ENCODE peak calls at places on chromosome 1, in six cellular contexts. J, T, D, X, V and H are unnamed samples.

GRCh38 chr1:20368866-20369545 is 78.3 kb downstream of the VWA5B1 start:
- DNase-seq in J (no peak), T (no peak), D (no peak), X (no peak), V (no peak), H (no peak)

GRCh38 chr1:223346311-223346710 is 17.7 kb downstream of the SUSD4 start:
- DNase-seq in J (no peak), T (no peak), D (no peak), X (no peak), V (no peak), H (no peak)

GRCh38 chr1:32361674-32362473 is 411 bp downstream of the FAM229A start:
- DNase-seq in J (peak; percentile 53), T (peak; percentile 72), D (peak; percentile 34), X (peak; percentile 64), V (no peak), H (peak; percentile 43)

GRCh38 chr1:183300828-183301227 is 114.8 kb downstream of the LAMC2 start:
- DNase-seq in J (no peak), T (no peak), D (no peak), X (no peak), V (no peak), H (no peak)

GRCh38 chr1:109483658-109484518 is at the start of gene ATXN7L2:
- DNase-seq in J (peak; percentile 83), T (peak; percentile 96), D (peak; percentile 86), X (peak; percentile 93), V (peak; percentile 69), H (peak; percentile 99)

GRCh38 chr1:182634306-182635072 is 30.3 kb upstream of the RGS16 start:
- DNase-seq in J (no peak), T (no peak), D (no peak), X (no peak), V (no peak), H (no peak)

GRCh38 chr1:199297174-199297573 is 658.3 kb downstream of the PTPRC start:
- DNase-seq in J (no peak), T (no peak), D (no peak), X (no peak), V (no peak), H (no peak)

GRCh38 chr1:151611288-151611790 is 511 bp upstream of the SNX27 start:
- DNase-seq in J (peak; percentile 58), T (no peak), D (peak; percentile 85), X (no peak), V (no peak), H (no peak)

GRCh38 chr1:234544094-234544579 is 65.2 kb upstream of the TARBP1 start:
- DNase-seq in J (peak; percentile 63), T (no peak), D (peak; percentile 99), X (peak; percentile 62), V (no peak), H (no peak)

GRCh38 chr1:50308883-50309282 is 114.4 kb downstream of the DMRTA2 start:
- DNase-seq in J (peak; percentile 49), T (peak; percentile 88), D (peak; percentile 17), X (no peak), V (no peak), H (peak; percentile 35)

GRCh38 chr1:234911787-234912186 is 216.8 kb downstream of the TOMM20 start:
- DNase-seq in J (no peak), T (peak; percentile 23), D (no peak), X (no peak), V (no peak), H (no peak)

GRCh38 chr1:223556414-223557124 is 108.9 kb downstream of the CAPN8 start:
- DNase-seq in J (peak; percentile 89), T (peak; percentile 79), D (peak; percentile 25), X (peak; percentile 32), V (peak; percentile 38), H (peak; percentile 49)

GRCh38 chr1:47184090-47184735 is 5.6 kb downstream of the PDZK1IP1 start:
- DNase-seq in J (no peak), T (peak; percentile 17), D (no peak), X (no peak), V (no peak), H (no peak)

GRCh38 chr1:223712184-223712855 is at the start of gene CAPN2:
- DNase-seq in J (peak; percentile 96), T (peak; percentile 84), D (peak; percentile 80), X (peak; percentile 91), V (no peak), H (peak; percentile 74)

GRCh38 chr1:230674581-230674980 is 32.3 kb downstream of the COG2 start:
- DNase-seq in J (no peak), T (no peak), D (no peak), X (no peak), V (no peak), H (no peak)

GRCh38 chr1:119358661-119359060 is 9.9 kb upstream of the HAO2 start:
- DNase-seq in J (no peak), T (no peak), D (peak; percentile 12), X (no peak), V (no peak), H (no peak)

GRCh38 chr1:212225416-212225815 is 59.8 kb upstream of the PPP2R5A start:
- DNase-seq in J (no peak), T (peak; percentile 30), D (no peak), X (no peak), V (no peak), H (no peak)

DNA sequence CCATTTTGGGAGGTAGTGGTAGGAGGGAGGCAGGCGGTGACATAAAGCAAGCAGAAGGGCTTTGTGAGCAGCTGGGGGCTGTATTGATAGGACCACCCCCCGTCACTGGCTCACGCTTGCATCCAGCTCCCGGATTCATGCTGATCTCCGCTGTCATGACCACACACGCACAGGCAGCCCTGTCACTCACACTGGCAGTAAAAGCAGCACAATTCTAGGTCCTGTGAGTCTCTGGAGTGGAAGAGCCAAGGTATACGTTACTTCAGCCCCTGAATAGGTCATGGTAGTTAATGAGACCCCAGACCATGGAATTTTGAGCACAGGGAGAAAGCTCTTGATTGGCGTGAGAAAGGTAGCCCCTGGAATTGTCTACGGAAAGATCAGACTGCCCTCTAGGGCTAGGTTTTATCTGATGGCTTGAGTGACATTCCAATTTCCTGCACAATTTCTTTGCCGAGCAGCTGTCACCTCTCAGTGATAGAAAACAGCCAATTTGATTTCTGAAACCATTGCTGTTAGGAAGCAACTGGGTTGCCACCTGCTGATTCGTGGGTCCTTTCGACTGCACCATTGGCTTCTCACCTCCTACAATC is 5.4 kb downstream of the OR2B11 start:
- DNase-seq in J (no peak), T (no peak), D (no peak), X (no peak), V (no peak), H (no peak)
- TF ChIP-seq CTCF in J (no peak), T (no peak), D (no peak), X (no peak), V (no peak), H (no peak)

GRCh38 chr1:40316595-40317393 is at the start of gene COL9A2:
- DNase-seq in J (peak; percentile 67), T (peak; percentile 55), D (no peak), X (peak; percentile 27), V (no peak), H (peak; percentile 73)

GRCh38 chr1:40314721-40315238 is 2.3 kb downstream of the COL9A2 start:
- DNase-seq in J (no peak), T (peak; percentile 45), D (no peak), X (no peak), V (no peak), H (no peak)

GRCh38 chr1:40313958-40314720 is 2.9 kb downstream of the COL9A2 start:
- DNase-seq in J (no peak), T (no peak), D (no peak), X (no peak), V (no peak), H (no peak)

GRCh38 chr1:40315795-40316594 is 1.1 kb downstream of the COL9A2 start:
- DNase-seq in J (no peak), T (peak; percentile 58), D (no peak), X (no peak), V (no peak), H (peak; percentile 35)

DNA sequence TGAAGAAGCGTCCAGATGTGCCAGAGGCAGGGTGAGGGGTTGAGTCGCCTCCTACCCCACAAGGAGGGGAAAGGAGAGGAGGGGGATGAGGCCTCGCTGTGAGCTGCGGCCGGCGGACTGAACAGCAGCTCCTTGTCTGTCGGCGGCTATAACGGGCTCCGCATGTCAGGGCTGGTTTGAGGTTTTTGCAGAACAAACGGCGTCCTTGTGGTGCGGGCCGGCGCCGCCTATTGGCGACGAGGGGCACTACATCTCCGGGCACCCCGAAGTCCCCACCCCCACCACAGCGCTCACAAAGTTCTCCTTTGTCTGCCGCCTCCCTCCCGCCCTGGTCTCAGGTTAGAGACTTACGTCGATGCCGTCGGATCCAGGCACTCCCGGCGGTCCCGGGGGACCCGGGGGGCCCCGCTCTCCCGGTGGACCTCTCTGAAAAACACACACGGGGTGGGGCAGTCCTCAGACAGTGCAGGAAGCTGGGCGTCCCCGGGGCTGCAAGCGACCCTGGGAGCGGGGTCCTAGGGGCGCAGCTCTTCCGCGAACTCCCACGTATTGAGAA is 1.8 kb downstream of the COL9A2 start:
- DNase-seq in J (peak; percentile 80), T (peak; percentile 90), D (peak; percentile 81), X (peak; percentile 72), V (peak; percentile 69), H (peak; percentile 88)
- TF ChIP-seq CTCF in J (peak; percentile 96), T (peak; percentile 71), D (peak; percentile 71), X (peak; percentile 76), V (peak; percentile 99), H (peak; percentile 90)

GRCh38 chr1:8815582-8816285 is 1.7 kb downstream of the RERE start:
- DNase-seq in J (no peak), T (no peak), D (no peak), X (no peak), V (no peak), H (no peak)

GRCh38 chr1:8816831-8817412 is 518 bp downstream of the RERE start:
- DNase-seq in J (peak; percentile 7), T (peak; percentile 54), D (no peak), X (peak; percentile 24), V (no peak), H (peak; percentile 33)

GRCh38 chr1:8816306-8816705 is 1.1 kb downstream of the RERE start:
- DNase-seq in J (no peak), T (no peak), D (peak; percentile 62), X (no peak), V (no peak), H (no peak)

GRCh38 chr1:8818325-8818775 is 910 bp upstream of the RERE start:
- DNase-seq in J (peak; percentile 55), T (no peak), D (peak; percentile 91), X (no peak), V (no peak), H (no peak)

GRCh38 chr1:8817413-8818324 is at the start of gene RERE:
- DNase-seq in J (peak; percentile 95), T (peak; percentile 93), D (peak; percentile 85), X (peak; percentile 94), V (peak; percentile 69), H (peak; percentile 100)
- TF ChIP-seq CTCF in J (no peak), T (no peak), D (no peak), X (no peak), V (no peak), H (no peak)

DNA sequence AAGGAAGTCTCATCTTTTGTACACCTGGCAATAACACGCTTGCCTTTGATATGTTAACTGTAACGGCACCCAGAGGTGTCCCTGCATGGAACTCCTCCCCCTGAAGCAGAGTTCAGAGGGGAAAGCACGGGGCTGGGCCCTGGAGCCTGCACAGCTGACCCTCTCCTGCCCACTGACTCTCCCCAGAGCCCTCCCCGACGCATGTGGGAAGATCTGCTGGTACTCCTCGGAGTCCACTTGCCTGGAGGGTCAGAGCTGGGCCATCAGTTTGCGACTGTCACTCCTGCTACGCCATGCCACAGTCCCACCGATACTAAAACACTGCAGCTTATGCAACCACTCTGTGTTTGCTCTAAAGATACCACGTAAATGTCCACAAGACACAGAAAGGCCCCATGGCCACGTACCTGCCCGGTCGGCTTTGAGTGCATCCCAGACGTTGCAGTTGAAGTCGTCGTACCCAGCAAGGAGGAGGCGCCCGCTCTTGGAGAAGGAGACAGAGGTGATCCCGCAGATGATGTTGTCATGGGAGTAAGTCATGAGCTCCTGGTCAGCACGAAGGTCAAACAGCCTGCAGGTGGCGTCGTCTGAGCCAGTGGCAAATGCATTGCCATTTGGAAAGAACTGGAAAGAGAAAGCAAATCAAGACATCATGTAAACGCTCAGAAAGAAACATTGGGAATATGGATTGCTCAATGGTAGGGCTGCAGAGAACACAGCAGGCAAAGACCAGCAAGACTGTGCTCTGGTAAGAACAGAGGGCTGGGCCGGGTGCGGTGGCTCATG is 10.6 kb upstream of the NADK start:
- DNase-seq in J (peak; percentile 12), T (peak; percentile 72), D (peak; percentile 62), X (no peak), V (no peak), H (no peak)
- TF ChIP-seq CTCF in J (no peak), T (peak; percentile 70), D (peak; percentile 37), X (peak; percentile 15), V (peak; percentile 46), H (peak; percentile 52)